ENCODE peak calls at places on chromosomes 13 and 19, in five cellular contexts. F is left ventricle myocardium inferior, S is heart left ventricle, G is K562, C is sigmoid colon. L is an unnamed sample.
A peak's percentile ranks its signal among the peaks of the same experiment; 100 is the strongest.

GRCh38 chr19:3365447-3366103 is 808 bp upstream of the NFIC start:
- DNase-seq in F (peak; percentile 75), S (peak; percentile 81), G (peak; percentile 82), C (peak; percentile 94), L (no peak)

GRCh38 chr19:14361824-14362223 is 19.4 kb upstream of the ADGRE5 start:
- DNase-seq in F (no peak), S (no peak), G (peak; percentile 71), C (no peak), L (peak; percentile 29)

GRCh38 chr13:32976046-32976781 is 40.0 kb upstream of the KL start:
- DNase-seq in F (no peak), S (no peak), G (no peak), C (no peak), L (peak; percentile 14)

GRCh38 chr19:40356681-40357595 is 8.4 kb downstream of the PLD3 start:
- DNase-seq in F (no peak), S (no peak), G (no peak), C (no peak), L (no peak)

GRCh38 chr19:46480409-46480808 is 9.0 kb upstream of the PNMA8A start:
- DNase-seq in F (no peak), S (no peak), G (no peak), C (peak; percentile 83), L (peak; percentile 89)

GRCh38 chr13:56314755-56315154 is 826.0 kb upstream of the PRR20A start:
- DNase-seq in F (no peak), S (no peak), G (no peak), C (no peak), L (no peak)

GRCh38 chr19:2974342-2974932 is 2.9 kb upstream of the TLE6 start:
- DNase-seq in F (peak; percentile 50), S (peak; percentile 64), G (peak; percentile 82), C (peak; percentile 80), L (peak; percentile 91)

GRCh38 chr13:20482275-20482761 is 43.3 kb downstream of the CRYL1 start:
- DNase-seq in F (no peak), S (no peak), G (no peak), C (no peak), L (no peak)

GRCh38 chr19:51122112-51122981 is 2.4 kb upstream of the SIGLEC9 start:
- DNase-seq in F (no peak), S (no peak), G (peak; percentile 18), C (peak; percentile 36), L (peak; percentile 37)

GRCh38 chr13:37023871-37024270 is 23.3 kb downstream of the EXOSC8 start:
- DNase-seq in F (no peak), S (no peak), G (no peak), C (no peak), L (no peak)

GRCh38 chr13:26964278-26965057 is 203.9 kb upstream of the GPR12 start:
- DNase-seq in F (no peak), S (peak; percentile 38), G (no peak), C (no peak), L (peak; percentile 33)

GRCh38 chr19:46133101-46133627 is 8.7 kb upstream of the IGFL3 start:
- DNase-seq in F (no peak), S (peak; percentile 20), G (peak; percentile 2), C (no peak), L (peak; percentile 86)

GRCh38 chr19:2190848-2191455 is 27.2 kb downstream of the DOT1L start:
- DNase-seq in F (no peak), S (no peak), G (no peak), C (no peak), L (no peak)

GRCh38 chr13:75302031-75302430 is 179.9 kb downstream of the TBC1D4 start:
- DNase-seq in F (no peak), S (no peak), G (no peak), C (no peak), L (peak; percentile 47)

GRCh38 chr19:55680339-55681130 is 5.5 kb downstream of the EPN1 start:
- DNase-seq in F (no peak), S (no peak), G (no peak), C (no peak), L (no peak)
- H3K4me1 ChIP-seq in F (peaks cover 72% of the 10 kb centered on the region), S (peaks cover 50% of the 10 kb centered on the region), G (peaks cover 51% of the 10 kb centered on the region), C (peaks cover 35% of the 10 kb centered on the region), L (peaks cover 10% of the 10 kb centered on the region)

DNA sequence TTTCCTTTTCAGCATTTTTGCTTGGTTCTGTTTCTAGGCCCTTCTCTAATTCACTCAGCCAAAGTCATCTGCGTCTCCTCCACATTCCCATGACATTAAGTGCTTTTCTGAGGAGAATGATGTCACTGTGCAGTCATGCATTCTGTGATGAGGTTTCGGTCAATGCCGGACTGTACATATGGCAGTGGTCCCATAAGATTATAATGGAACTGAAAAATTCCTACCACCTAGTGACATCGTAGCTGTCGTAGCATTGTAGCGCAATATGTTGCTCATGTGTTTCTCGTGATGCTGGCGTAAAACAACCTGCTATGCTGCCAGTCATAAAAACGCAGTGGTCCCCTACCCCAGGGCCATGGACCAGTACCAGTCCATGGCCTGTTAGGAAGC is 63.4 kb upstream of the TNFRSF19 start:
- DNase-seq in F (no peak), S (peak; percentile 27), G (no peak), C (no peak), L (peak; percentile 81)
- H3K27ac ChIP-seq in F (peak overlapping the region; percentile 79), S (peak overlapping the region; percentile 39), G (no peak overlapping the region), C (no peak overlapping the region), L (peak overlapping the region; percentile 68)

GRCh38 chr19:42246869-42247630 is 4.6 kb upstream of the GSK3A start:
- DNase-seq in F (no peak), S (no peak), G (peak; percentile 40), C (no peak), L (no peak)

GRCh38 chr19:42247631-42248199 is 5.3 kb upstream of the GSK3A start:
- DNase-seq in F (no peak), S (no peak), G (no peak), C (no peak), L (no peak)

GRCh38 chr19:42249769-42250168 is 5.2 kb downstream of the ERF start:
- DNase-seq in F (no peak), S (no peak), G (no peak), C (no peak), L (no peak)

GRCh38 chr19:42249149-42249750 is 5.7 kb downstream of the ERF start:
- DNase-seq in F (no peak), S (no peak), G (no peak), C (no peak), L (no peak)

DNA sequence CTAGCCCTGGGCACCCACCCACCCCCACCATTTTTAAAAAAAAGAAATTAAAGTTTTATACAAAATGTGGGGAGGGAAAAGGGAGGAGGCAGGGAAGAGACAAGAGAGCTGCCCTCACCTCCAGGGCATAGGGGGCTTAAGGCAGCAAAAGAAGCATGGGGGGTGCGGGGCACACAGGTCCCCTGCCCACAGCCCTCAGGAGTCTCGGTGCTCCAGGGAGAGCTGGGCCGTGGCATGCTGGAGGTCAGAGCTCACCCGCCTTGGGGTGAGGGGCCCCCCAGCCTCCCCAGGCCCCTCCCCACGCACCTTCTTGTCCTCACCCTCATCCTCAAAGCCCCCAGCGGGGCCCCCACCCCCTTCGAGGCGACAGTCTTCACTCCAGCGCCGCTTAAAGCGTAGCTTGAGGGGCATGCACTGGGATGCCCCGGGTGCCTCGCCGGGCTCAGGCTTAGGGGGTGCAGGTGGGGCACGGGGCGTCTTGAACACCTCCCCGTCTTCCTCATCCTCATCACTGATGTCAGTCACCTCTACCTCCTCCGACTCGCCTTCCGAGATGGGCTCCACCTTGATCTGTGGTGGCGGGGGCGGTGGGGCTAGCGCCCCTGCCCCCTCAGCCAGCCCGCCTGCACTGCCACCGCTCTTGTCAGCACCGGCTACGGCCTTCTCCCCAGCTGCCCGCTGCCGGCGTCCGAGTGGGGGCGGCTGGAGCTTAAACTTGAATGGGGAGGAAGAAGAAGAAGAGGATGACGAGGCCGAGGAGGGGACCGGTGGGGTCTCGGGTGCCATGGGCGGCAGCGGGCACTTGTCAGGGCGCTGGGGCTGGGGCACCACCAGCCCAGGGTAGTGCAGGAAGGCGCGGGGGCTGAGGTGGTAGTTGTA is 6.1 kb upstream of the GSK3A start:
- DNase-seq in F (no peak), S (no peak), G (no peak), C (no peak), L (no peak)
- H3K4me1 ChIP-seq in F (peaks cover 94% of the 10 kb centered on the region), S (peaks cover 77% of the 10 kb centered on the region), G (peaks cover 58% of the 10 kb centered on the region), C (peaks cover 77% of the 10 kb centered on the region), L (peaks cover 26% of the 10 kb centered on the region)

GRCh38 chr19:50067575-50067974 is 41.8 kb downstream of the ZNF473 start:
- DNase-seq in F (no peak), S (no peak), G (no peak), C (no peak), L (no peak)
- H3K27ac ChIP-seq in F (no peak overlapping the region), S (no peak overlapping the region), G (no peak overlapping the region), C (no peak overlapping the region), L (no peak overlapping the region)

DNA sequence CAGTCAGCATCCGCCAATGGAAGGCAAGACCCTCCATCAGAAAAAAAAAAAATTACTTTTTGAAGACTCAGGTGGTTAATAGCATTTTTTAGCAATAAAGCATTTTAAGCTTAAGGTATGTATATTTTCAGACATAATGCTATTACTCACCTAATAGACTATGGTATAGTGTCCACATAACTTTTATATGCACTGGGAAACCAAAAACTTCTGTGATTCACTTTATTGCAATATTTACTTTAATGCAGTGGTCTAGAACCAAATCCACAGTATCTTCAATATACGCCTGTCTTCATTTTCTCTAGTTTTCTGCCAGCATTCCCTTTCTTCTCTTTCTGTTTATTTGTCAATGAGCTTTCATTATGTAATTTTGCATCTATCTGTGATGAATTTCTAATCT is 418.1 kb downstream of the SLITRK6 start:
- DNase-seq in F (no peak), S (no peak), G (no peak), C (no peak), L (no peak)
- H3K4me1 ChIP-seq in F (no peaks in the 10 kb centered on the region), S (no peaks in the 10 kb centered on the region), G (no peaks in the 10 kb centered on the region), C (no peaks in the 10 kb centered on the region), L (no peaks in the 10 kb centered on the region)

L was measured in cardiac muscle cell.